ENCODE peak calls at places on chromosomes 3 and 15, in four cellular contexts. Q is neural progenitor cell, B is amniotic stem cell, P is AG08395. D is an unnamed sample.

GRCh38 chr15:76916369-76916768 is 11.2 kb upstream of the SCAPER start:
- DNase-seq in Q (no peak), B (no peak), P (no peak), D (no peak)

GRCh38 chr3:43752908-43753307 is 62.2 kb downstream of the ABHD5 start:
- DNase-seq in B (no peak), Q (no peak), P (no peak), D (no peak)

GRCh38 chr15:54462511-54462913 is 484.3 kb downstream of the UNC13C start:
- DNase-seq in P (no peak), Q (no peak), B (no peak), D (no peak)

GRCh38 chr3:194375473-194375872 is 5.9 kb upstream of the LRRC15 start:
- DNase-seq in Q (peak), P (no peak), B (no peak), D (no peak)

GRCh38 chr3:72661115-72661457 is 187.2 kb downstream of the SHQ1 start:
- DNase-seq in B (peak), P (peak), Q (no peak), D (peak)

GRCh38 chr15:68301300-68301699 is 23.8 kb downstream of the FEM1B start:
- DNase-seq in P (no peak), B (no peak), Q (no peak), D (no peak)

GRCh38 chr3:10334461-10334860 is 13.5 kb upstream of the SEC13 start:
- DNase-seq in B (no peak), Q (peak), P (peak), D (no peak)

GRCh38 chr3:162647321-162647720 is 1150.7 kb downstream of the OTOL1 start:
- DNase-seq in P (no peak), Q (no peak), B (no peak), D (no peak)

GRCh38 chr3:140580746-140581145 is 97.1 kb upstream of the TRIM42 start:
- DNase-seq in Q (no peak), B (no peak), P (no peak), D (peak)

GRCh38 chr3:109184726-109185125 is 48.2 kb downstream of the C3orf85 start:
- DNase-seq in P (no peak), B (no peak), Q (no peak), D (no peak)

GRCh38 chr3:192928016-192928415 is 10.4 kb upstream of the MB21D2 start:
- DNase-seq in Q (no peak), P (no peak), B (no peak), D (no peak)

GRCh38 chr3:34132069-34132677 is 333.7 kb downstream of the PDCD6IP start:
- DNase-seq in B (no peak), Q (no peak), P (no peak), D (no peak)

GRCh38 chr15:88202231-88202630 is 54.3 kb downstream of the NTRK3 start:
- DNase-seq in Q (no peak), B (no peak), P (peak), D (no peak)

GRCh38 chr15:100448481-100448880 is 80.3 kb downstream of the CERS3 start:
- DNase-seq in P (no peak), Q (peak), B (no peak), D (no peak)

GRCh38 chr3:62319570-62320243 is 53.6 kb downstream of the FEZF2 start:
- DNase-seq in B (no peak), Q (no peak), P (no peak), D (no peak)